ENCODE peak calls at places on chromosomes 16 and 17, in ten cellular contexts. E is IMR-90, Y is erythroblast, Q is prostate gland, L is heart left ventricle, D is tibial nerve, Z is stomach, B is lower leg skin, C is sigmoid colon, S is A549. A is an unnamed sample.

GRCh38 chr16:55470533-55471371 is 8.2 kb upstream of the MMP2 start:
- DNase-seq in D (peak), Z (peak), E (no peak), Q (peak), C (no peak), S (no peak), L (no peak), B (peak), Y (no peak), A (no peak)

GRCh38 chr17:954431-955164 is 25.0 kb downstream of the NXN start:
- DNase-seq in Y (no peak), D (no peak), S (peak), E (peak), B (no peak), Z (no peak), L (peak), Q (no peak), C (no peak), A (no peak)

GRCh38 chr16:67708368-67708771 is 10.7 kb downstream of the GFOD2 start:
- DNase-seq in S (no peak), L (no peak), Q (no peak), Y (no peak), Z (no peak), E (peak), D (no peak), C (peak), B (no peak), A (no peak)

GRCh38 chr17:79905832-79906231 is 66.6 kb upstream of the CBX4 start:
- DNase-seq in E (no peak), Q (no peak), Z (no peak), S (peak), L (no peak), B (no peak), C (no peak), Y (no peak), D (no peak), A (no peak)

GRCh38 chr16:7921360-7921759 is 588.7 kb downstream of the RBFOX1 start:
- DNase-seq in L (no peak), E (no peak), Z (no peak), D (no peak), C (no peak), B (no peak), Q (no peak), S (no peak), Y (no peak), A (no peak)

GRCh38 chr16:87017388-87018012 is 299.7 kb downstream of the C16orf95 start:
- DNase-seq in Z (no peak), L (no peak), Q (no peak), E (peak), Y (no peak), B (no peak), S (peak), D (no peak), C (peak), A (no peak)

GRCh38 chr17:37405955-37406634 is 541 bp downstream of the ACACA start:
- DNase-seq in B (no peak), Y (no peak), Z (no peak), D (no peak), E (no peak), Q (no peak), C (no peak), L (no peak), S (no peak), A (no peak)

GRCh38 chr17:30153463-30153862 is 36.8 kb downstream of the NSRP1 start:
- DNase-seq in C (no peak), D (no peak), L (no peak), Q (no peak), E (no peak), B (no peak), S (no peak), Y (no peak), Z (no peak), A (no peak)

GRCh38 chr16:52912565-52913173 is 140.0 kb downstream of the CHD9NB start:
- DNase-seq in C (no peak), D (peak), Z (peak), S (peak), B (no peak), L (peak), Q (peak), Y (peak), E (peak), A (peak)

GRCh38 chr16:29770250-29770929 is 7.7 kb upstream of the ZG16 start:
- DNase-seq in S (no peak), D (no peak), B (no peak), Z (no peak), Y (no peak), L (no peak), Q (no peak), E (no peak), C (no peak), A (no peak)

GRCh38 chr17:68101992-68102758 is 66.6 kb downstream of the KPNA2 start:
- DNase-seq in S (no peak), B (peak), L (no peak), E (no peak), Q (peak), Y (peak), C (no peak), Z (peak), D (no peak), A (peak)

GRCh38 chr17:2057714-2058520 is 3.0 kb downstream of the HIC1 start:
- DNase-seq in Y (peak), Q (no peak), B (no peak), E (peak), D (no peak), L (peak), S (no peak), Z (no peak), C (peak), A (no peak)

GRCh38 chr17:4950075-4950756 is 703 bp upstream of the ENO3 start:
- DNase-seq in E (no peak), Q (no peak), D (peak), B (peak), Z (peak), C (peak), L (peak), Y (peak), S (peak), A (no peak)
- TF ChIP-seq POLR2A in E (no peak), Q (peak), D (no peak), B (no peak), Z (no peak), C (no peak), L (no peak), Y (peak), S (peak), A (peak)

GRCh38 chr16:3060339-3061127 is 4.9 kb upstream of the IL32 start:
- DNase-seq in L (no peak), Q (no peak), B (no peak), Z (no peak), S (no peak), Y (no peak), E (no peak), D (no peak), C (no peak), A (no peak)

GRCh38 chr16:3058173-3059030 is 7.0 kb upstream of the IL32 start:
- DNase-seq in B (no peak), L (peak), Z (peak), Q (peak), E (no peak), S (no peak), C (peak), Y (peak), D (no peak), A (no peak)

GRCh38 chr16:3057181-3058166 is 8.0 kb upstream of the IL32 start:
- DNase-seq in E (no peak), Z (no peak), Q (no peak), S (no peak), L (no peak), C (no peak), B (no peak), Y (no peak), D (no peak), A (no peak)

GRCh38 chr16:3059723-3060242 is 5.7 kb upstream of the IL32 start:
- DNase-seq in D (no peak), Q (no peak), S (no peak), B (no peak), C (no peak), E (no peak), Z (no peak), Y (no peak), L (no peak), A (no peak)

DNA sequence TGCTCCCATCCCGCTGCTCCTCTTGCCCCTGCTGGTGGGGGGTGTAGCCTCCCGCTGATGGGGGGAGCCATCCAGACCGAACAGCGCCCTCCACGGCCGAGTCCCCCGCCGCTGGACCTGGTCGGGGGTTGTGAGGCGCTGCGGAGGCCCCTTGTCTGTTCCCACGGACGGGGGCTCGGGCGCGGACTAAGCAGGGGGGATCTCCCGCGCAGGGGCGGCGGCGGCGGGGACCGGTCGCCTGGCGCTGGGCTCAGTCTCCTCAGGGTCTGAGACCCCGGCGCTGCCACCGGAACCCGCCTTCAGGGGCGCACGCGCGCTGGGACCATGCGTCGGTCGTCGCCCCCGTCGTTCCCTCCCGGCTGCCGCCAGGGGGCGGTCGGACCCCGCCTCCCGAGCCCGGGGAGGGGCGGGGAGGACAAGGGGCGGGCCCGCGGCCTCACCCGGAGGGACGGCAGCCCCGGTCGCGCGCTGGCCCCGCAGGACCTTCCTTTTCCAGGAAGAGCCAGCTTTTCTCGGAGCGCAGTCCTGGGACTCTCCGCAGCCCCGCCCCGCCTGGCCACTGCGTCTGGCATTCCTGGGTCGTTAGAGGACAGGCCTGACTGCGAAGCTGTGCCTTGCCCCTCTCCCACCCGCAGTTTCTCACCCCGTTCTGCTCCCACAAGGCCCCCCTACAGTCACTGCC is 6.3 kb upstream of the IL32 start:
- DNase-seq in E (peak), B (peak), Y (peak), Z (peak), S (peak), L (peak), C (peak), Q (peak), D (peak), A (peak)
- TF ChIP-seq POLR2A in E (peak), B (no peak), Y (no peak), Z (no peak), S (peak), L (no peak), C (no peak), Q (peak), D (peak), A (no peak)

GRCh38 chr17:58308985-58309917 is 19.3 kb downstream of the TSPOAP1 start:
- DNase-seq in D (no peak), S (no peak), Z (peak), Q (no peak), L (no peak), Y (no peak), E (no peak), B (peak), C (no peak), A (peak)
- TF ChIP-seq POLR2A in D (no peak), S (no peak), Z (no peak), Q (no peak), L (no peak), Y (no peak), E (no peak), B (no peak), C (no peak), A (no peak)

GRCh38 chr17:28344011-28344410 is 8.4 kb downstream of the TNFAIP1 start:
- DNase-seq in Y (no peak), E (no peak), B (no peak), L (no peak), S (no peak), Z (no peak), Q (no peak), D (no peak), C (no peak), A (no peak)
- TF ChIP-seq POLR2A in Y (no peak), E (no peak), B (no peak), L (no peak), S (no peak), Z (no peak), Q (no peak), D (no peak), C (no peak), A (no peak)

DNA sequence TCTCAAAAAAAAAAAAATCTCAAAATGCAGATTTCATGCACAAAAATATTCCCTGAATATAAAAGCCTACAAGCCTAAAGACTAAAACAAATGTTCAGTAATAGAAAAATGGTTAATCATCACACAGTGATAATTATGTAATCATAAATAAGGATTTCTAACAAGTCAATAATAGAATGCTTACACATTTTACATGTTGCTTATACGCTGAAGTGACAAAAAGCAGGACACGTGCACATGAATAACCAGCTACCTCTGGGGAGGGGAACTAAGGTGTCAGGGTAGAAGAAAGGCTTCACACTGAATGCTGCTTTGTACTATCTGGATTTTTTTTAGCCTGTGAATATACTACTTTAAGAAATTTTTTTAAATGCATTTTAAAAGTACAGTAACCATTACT is 31.1 kb downstream of the HEATR6 start:
- DNase-seq in D (no peak), Q (no peak), C (no peak), E (no peak), L (no peak), Y (no peak), Z (no peak), B (no peak), S (no peak), A (no peak)
- TF ChIP-seq POLR2A in D (no peak), Q (no peak), C (no peak), E (no peak), L (no peak), Y (no peak), Z (no peak), B (no peak), S (no peak), A (no peak)

GRCh38 chr17:4609761-4610160 is 25.4 kb downstream of the SMTNL2 start:
- DNase-seq in C (no peak), S (no peak), Q (no peak), Z (no peak), Y (no peak), E (no peak), L (no peak), D (no peak), B (no peak), A (no peak)
- TF ChIP-seq POLR2A in C (no peak), S (no peak), Q (no peak), Z (no peak), Y (no peak), E (no peak), L (no peak), D (no peak), B (no peak), A (no peak)

DNA sequence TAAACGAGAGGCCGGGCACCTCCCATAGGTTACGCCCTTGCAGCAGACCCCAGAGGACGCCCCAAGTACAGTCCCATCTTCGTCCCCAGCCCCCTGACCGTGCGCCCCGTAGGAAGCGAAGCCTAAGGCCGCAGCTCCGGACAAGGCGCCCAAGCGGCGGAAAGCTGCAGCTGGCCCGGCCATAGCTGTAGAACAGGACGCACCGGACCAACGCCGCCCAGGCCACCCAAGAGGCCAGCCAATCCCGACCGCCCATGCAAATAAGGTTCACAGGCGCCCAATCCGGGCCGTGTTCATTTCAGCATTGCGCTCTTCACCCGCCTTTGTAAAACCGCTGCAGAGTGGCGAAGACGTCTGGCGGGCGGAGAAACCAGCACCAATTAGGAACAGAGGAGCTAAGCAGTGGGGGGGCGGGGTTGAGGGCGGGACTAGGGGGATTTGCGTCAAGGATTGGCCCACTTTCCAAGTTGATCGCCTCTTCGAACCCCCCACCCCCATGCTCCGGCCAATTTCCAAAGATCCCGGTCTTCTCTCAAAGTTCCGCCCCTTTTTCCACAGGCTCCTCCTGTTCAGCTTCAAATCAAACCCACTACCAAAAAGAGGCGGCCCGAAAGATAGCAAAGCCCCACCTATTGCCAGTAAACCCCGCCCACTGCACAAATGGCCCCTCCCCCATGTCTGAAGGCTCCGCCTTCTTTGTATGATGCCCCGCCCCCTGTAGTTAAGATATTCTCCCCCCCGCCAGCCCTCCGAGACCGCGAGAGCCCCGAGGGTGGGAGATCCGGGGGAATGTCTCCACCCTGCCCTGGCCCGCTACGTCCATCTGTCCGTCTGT is at the start of gene TMEM256:
- DNase-seq in Z (peak), E (peak), B (peak), L (peak), Q (peak), S (peak), D (peak), Y (peak), C (peak), A (peak)
- TF ChIP-seq POLR2A in Z (no peak), E (peak), B (no peak), L (peak), Q (peak), S (peak), D (peak), Y (peak), C (peak), A (peak)

GRCh38 chr17:59370580-59371299 is 39.3 kb downstream of the YPEL2 start:
- DNase-seq in L (no peak), B (no peak), E (no peak), Y (no peak), Q (no peak), S (no peak), C (peak), D (no peak), Z (no peak), A (no peak)
- TF ChIP-seq POLR2A in L (no peak), B (no peak), E (no peak), Y (no peak), Q (no peak), S (no peak), C (no peak), D (no peak), Z (no peak), A (no peak)

GRCh38 chr17:81388091-81388611 is 7.1 kb upstream of the BAHCC1 start:
- DNase-seq in Y (no peak), L (no peak), B (no peak), S (no peak), Z (no peak), E (no peak), Q (no peak), D (no peak), C (no peak), A (no peak)

GRCh38 chr17:81386646-81387234 is 8.5 kb upstream of the BAHCC1 start:
- DNase-seq in E (no peak), Q (no peak), L (peak), C (no peak), S (no peak), Y (no peak), Z (peak), B (no peak), D (no peak), A (no peak)

GRCh38 chr17:81386141-81386645 is 9.1 kb upstream of the BAHCC1 start:
- DNase-seq in B (no peak), Q (no peak), S (no peak), L (peak), Z (no peak), Y (no peak), C (peak), E (no peak), D (no peak), A (no peak)

GRCh38 chr17:81388612-81389367 is 6.5 kb upstream of the BAHCC1 start:
- DNase-seq in C (no peak), S (no peak), B (no peak), E (no peak), Z (no peak), Q (no peak), Y (no peak), D (no peak), L (peak), A (no peak)

DNA sequence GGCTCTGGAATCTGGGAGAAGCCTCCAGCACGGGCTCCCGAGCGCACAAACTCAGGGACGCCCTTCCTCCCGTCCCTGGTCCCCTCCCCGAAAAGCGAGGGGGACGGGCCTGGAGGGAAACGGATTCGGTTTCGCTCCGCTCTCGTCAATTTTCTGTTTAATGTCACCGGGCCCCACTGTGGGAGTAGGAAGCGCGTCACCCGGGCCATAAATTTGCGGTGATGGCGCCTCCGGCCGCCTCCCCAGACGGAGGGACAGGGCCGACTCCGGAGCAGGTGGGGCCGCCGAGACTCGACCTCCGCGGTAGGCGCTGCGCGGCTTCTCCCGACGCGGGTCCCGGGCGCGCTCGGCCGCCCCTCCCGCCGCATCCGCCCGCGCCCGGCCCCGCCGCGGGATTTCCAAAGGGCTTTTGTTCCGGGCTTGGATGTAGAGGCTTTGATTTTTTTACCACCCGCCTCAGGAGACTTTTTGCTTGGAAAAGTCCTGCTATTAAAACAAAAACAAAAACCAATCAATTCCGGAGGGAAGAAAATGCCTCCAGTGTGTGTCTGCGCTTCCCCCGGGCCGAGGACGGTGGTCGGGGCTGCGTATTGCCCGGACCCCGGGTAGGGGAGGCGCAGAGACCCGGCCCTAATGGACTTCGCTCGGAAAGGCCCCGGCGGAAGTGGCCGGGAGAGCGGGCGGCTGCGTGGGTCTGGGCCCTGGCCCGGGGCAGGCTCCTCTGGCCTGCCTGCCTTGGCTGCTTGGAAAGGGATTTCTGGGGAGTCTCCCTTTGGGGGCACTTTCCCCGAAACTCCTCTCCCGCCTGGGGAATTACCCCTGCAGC is 7.8 kb upstream of the BAHCC1 start:
- DNase-seq in E (peak), Q (peak), Z (peak), D (no peak), L (peak), B (no peak), Y (no peak), C (peak), S (peak), A (peak)
- TF ChIP-seq POLR2A in E (peak), Q (peak), Z (no peak), D (peak), L (no peak), B (no peak), Y (no peak), C (no peak), S (peak), A (no peak)

A was measured in GM12891.